ENCODE peak calls at places on chromosomes 16 and 17, in five cellular contexts. L is suprapubic skin, O is tibial nerve, D is lower leg skin, B is heart left ventricle. H is an unnamed sample.

GRCh38 chr17:76024353-76024752 is 2.8 kb downstream of the EVPL start:
- DNase-seq in B (peak), L (no peak), D (no peak), O (no peak), H (no peak)

GRCh38 chr17:10127819-10128375 is 70.5 kb downstream of the GAS7 start:
- DNase-seq in L (peak), B (peak), D (peak), O (peak), H (no peak)

GRCh38 chr17:33447090-33447489 is 154.0 kb upstream of the ASIC2 start:
- DNase-seq in L (no peak), B (no peak), D (no peak), O (no peak), H (no peak)

GRCh38 chr17:9843152-9844010 is 17.7 kb downstream of the GLP2R start:
- DNase-seq in L (no peak), B (no peak), O (no peak), D (no peak), H (no peak)

GRCh38 chr16:65153365-65154105 is 31.7 kb upstream of the CDH11 start:
- DNase-seq in O (no peak), B (no peak), D (no peak), L (no peak), H (no peak)

GRCh38 chr17:43791589-43791988 is 11.4 kb downstream of the CFAP97D1 start:
- DNase-seq in O (no peak), D (no peak), L (no peak), B (no peak), H (no peak)

GRCh38 chr16:30535106-30535776 is 583 bp upstream of the ZNF747 start:
- DNase-seq in B (no peak), O (no peak), D (no peak), L (no peak), H (no peak)

GRCh38 chr17:21286066-21286770 is 1.7 kb downstream of the MAP2K3 start:
- DNase-seq in B (peak), D (peak), O (peak), L (peak), H (peak)

GRCh38 chr16:49932943-49933342 is 77.0 kb upstream of the ZNF423 start:
- DNase-seq in B (no peak), D (no peak), L (no peak), O (no peak), H (no peak)

GRCh38 chr16:89365044-89365467 is 125.3 kb downstream of the ANKRD11 start:
- DNase-seq in B (no peak), L (no peak), D (no peak), O (no peak), H (no peak)

GRCh38 chr17:72185571-72185970 is 64.8 kb downstream of the SOX9 start:
- DNase-seq in O (no peak), L (no peak), D (no peak), B (no peak), H (no peak)

GRCh38 chr17:57898487-57899311 is 48.9 kb upstream of the MRPS23 start:
- DNase-seq in L (no peak), B (peak), D (peak), O (no peak), H (no peak)

GRCh38 chr17:77320501-77321256 is 179.9 kb downstream of the SEC14L1 start:
- DNase-seq in O (peak), D (peak), L (peak), B (peak), H (no peak)

GRCh38 chr17:69358688-69359596 is 32.0 kb upstream of the ABCA5 start:
- DNase-seq in O (no peak), D (no peak), B (no peak), L (no peak), H (no peak)

GRCh38 chr16:48963901-48964615 is 317.6 kb downstream of the CBLN1 start:
- DNase-seq in O (no peak), D (peak), L (no peak), B (no peak), H (no peak)

GRCh38 chr17:36182176-36183000 is 6.0 kb upstream of the TBC1D3B start:
- DNase-seq in L (no peak), B (no peak), D (peak), O (no peak), H (no peak)

GRCh38 chr16:57577691-57578224 is 35.3 kb downstream of the ADGRG5 start:
- DNase-seq in L (no peak), D (no peak), B (no peak), O (no peak), H (peak)

GRCh38 chr16:64893386-64893785 is 228.5 kb downstream of the CDH11 start:
- DNase-seq in D (no peak), L (no peak), B (peak), O (no peak), H (no peak)

GRCh38 chr16:11297492-11298142 is 16.5 kb upstream of the PRM1 start:
- DNase-seq in B (peak), O (peak), D (peak), L (peak), H (no peak)

GRCh38 chr16:81610144-81610842 is 165.7 kb downstream of the CMIP start:
- DNase-seq in L (peak), O (peak), B (peak), D (peak), H (no peak)

GRCh38 chr17:50627782-50628601 is 6.7 kb upstream of the ABCC3 start:
- DNase-seq in L (no peak), O (no peak), B (no peak), D (no peak), H (no peak)
- TF ChIP-seq POLR2A in L (no peak), O (no peak), B (no peak), D (no peak), H (no peak)

DNA sequence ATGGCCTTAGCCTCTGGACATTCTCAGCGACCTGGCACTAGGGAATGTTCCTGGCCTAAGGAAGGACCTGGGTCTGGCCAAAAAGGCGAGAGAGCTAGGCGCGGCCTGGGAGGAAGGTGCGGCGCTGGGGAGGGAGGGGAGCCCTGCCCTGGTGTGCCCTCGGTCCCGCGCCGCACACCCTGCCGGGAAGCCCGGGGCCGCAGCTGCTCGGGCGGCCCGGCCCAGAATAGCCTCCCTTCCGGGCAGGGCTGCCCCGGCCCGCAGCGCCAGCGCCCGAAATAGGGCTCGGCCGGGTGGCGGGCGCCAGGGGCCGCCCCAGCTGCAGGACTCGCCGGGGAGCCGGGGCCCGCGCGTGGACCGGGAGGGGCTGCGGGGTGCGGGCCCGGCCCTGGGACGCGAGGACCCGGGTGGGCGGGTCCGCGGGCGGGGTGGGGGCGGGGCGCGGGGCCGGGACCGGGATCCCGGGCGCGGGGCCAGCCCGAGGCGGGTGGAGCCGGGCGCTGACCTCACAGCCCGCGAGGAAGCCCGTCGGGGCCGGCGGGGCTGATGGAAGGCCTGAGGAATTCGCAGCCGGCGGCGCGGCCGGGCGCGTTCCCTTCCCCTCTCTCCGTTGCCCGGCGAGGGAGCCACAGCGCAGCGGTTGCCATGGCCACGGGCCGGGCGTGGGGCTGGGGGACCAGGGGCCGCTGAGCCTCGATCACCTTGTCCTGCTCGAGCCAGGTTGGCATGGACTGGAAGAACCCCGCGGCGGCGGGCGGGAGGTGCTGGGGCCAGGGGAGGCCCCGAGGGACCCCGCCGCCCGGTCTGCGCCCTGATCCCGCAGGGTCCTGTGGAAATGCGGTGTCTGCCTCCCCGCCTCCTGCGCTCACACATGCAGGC is 18.1 kb downstream of the SOCS3 start:
- DNase-seq in O (no peak), B (peak), L (peak), D (peak), H (no peak)
- TF ChIP-seq POLR2A in O (peak), B (no peak), L (no peak), D (no peak), H (peak)

GRCh38 chr17:68205251-68205807 is 42.5 kb upstream of the AMZ2 start:
- DNase-seq in D (peak), B (peak), L (peak), O (peak), H (peak)
- TF ChIP-seq POLR2A in D (no peak), B (no peak), L (no peak), O (peak), H (peak)

GRCh38 chr16:55499951-55500350 is 8.9 kb upstream of the LPCAT2 start:
- DNase-seq in B (no peak), O (peak), L (peak), D (peak), H (peak)
- TF ChIP-seq POLR2A in B (no peak), O (no peak), L (no peak), D (no peak), H (no peak)

GRCh38 chr16:4350787-4351659 is at the start of gene PAM16:
- DNase-seq in D (peak), B (peak), L (peak), O (peak), H (peak)
- TF ChIP-seq POLR2A in D (no peak), B (no peak), L (no peak), O (no peak), H (no peak)

GRCh38 chr17:50201226-50201854 is at the start of gene COL1A1:
- DNase-seq in L (peak), D (peak), O (peak), B (peak), H (no peak)
- TF ChIP-seq POLR2A in L (peak), D (no peak), O (peak), B (no peak), H (peak)

GRCh38 chr17:12789075-12789975 is at the start of gene ARHGAP44:
- DNase-seq in O (peak), L (peak), B (peak), D (peak), H (no peak)
- TF ChIP-seq POLR2A in O (no peak), L (no peak), B (no peak), D (no peak), H (no peak)

DNA sequence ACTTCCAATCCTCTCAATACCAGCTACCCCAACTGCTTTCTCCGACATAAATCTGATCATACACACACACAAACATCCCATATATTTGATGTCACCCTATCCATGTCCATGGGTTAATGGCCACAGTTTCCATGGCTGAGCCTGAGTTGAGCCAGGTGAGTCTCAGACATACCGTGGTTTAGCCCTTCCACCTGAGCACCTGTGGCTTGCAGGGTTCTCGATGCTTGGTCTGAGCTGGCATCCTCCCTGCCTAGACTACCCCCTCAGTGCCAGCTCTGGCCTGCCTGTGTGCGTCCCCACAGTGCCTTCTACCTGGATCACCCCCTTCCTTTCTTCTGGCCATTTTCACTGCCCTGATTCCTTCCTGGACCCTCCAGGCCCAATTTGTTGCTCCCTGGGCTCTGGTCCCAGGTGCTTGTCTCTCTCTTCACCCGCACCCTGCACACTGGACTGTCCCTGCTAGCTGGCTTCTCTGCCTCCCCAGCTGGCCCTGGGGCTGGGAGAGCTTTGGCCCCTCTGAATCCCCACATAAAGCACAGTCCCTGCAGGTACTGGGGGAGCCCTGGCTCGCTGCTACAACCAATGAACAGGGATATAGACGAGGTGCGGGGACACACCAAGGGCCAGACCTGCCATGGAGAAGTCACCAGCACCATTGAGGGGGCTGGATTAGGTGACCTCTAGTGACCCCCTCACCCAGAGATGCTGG is 7.4 kb downstream of the ELMO3 start:
- DNase-seq in B (no peak), D (no peak), O (no peak), L (no peak), H (no peak)
- TF ChIP-seq POLR2A in B (no peak), D (no peak), O (no peak), L (no peak), H (no peak)

GRCh38 chr17:29568331-29569244 is at the start of gene TP53I13:
- DNase-seq in D (peak), B (peak), O (peak), L (peak), H (peak)
- TF ChIP-seq POLR2A in D (no peak), B (no peak), O (peak), L (no peak), H (no peak)

H was measured in esophagus muscularis mucosa.